ENCODE peak calls at places on chromosomes 13 and 19, in five cellular contexts. K, C, O, Z and U are unnamed samples.

GRCh38 chr13:75479102-75479501 is 2.9 kb downstream of the TBC1D4 start:
- DNase-seq in Z (no peak), K (no peak), C (no peak), O (no peak), U (no peak)

GRCh38 chr19:32800191-32800590 is 69.4 kb downstream of the SLC7A9 start:
- DNase-seq in O (no peak), K (no peak), Z (no peak), C (no peak), U (no peak)

GRCh38 chr19:38290631-38291147 is 13.4 kb upstream of the C19orf33 start:
- DNase-seq in C (no peak), K (no peak), O (no peak), Z (peak), U (peak)

GRCh38 chr13:22592515-22592914 is 588.3 kb upstream of the SGCG start:
- DNase-seq in O (no peak), C (no peak), K (no peak), Z (peak), U (no peak)

GRCh38 chr19:27767234-27767633 is 1445.7 kb downstream of the UQCRFS1 start:
- DNase-seq in C (no peak), Z (no peak), O (no peak), K (no peak), U (no peak)

GRCh38 chr19:33430674-33431277 is 57.3 kb downstream of the CEBPG start:
- DNase-seq in O (peak), C (peak), Z (peak), K (peak), U (peak)

GRCh38 chr19:35644987-35645679 is 3.0 kb upstream of the COX6B1 start:
- DNase-seq in C (peak), O (peak), Z (peak), K (peak), U (peak)

GRCh38 chr13:40613192-40613818 is 53.1 kb downstream of the FOXO1 start:
- DNase-seq in O (no peak), Z (no peak), C (no peak), K (no peak), U (no peak)

GRCh38 chr19:40369797-40370196 is 20.2 kb downstream of the HIPK4 start:
- DNase-seq in O (no peak), C (no peak), Z (no peak), K (no peak), U (no peak)

GRCh38 chr13:41019578-41020347 is 647 bp upstream of the ELF1 start:
- DNase-seq in Z (no peak), O (peak), C (peak), K (no peak), U (no peak)

GRCh38 chr19:40803857-40804782 is 5.1 kb downstream of the EGLN2 start:
- DNase-seq in C (no peak), K (no peak), O (peak), Z (no peak), U (no peak)

GRCh38 chr13:59303433-59303832 is 860.3 kb downstream of the DIAPH3 start:
- DNase-seq in Z (no peak), O (no peak), K (no peak), C (no peak), U (no peak)

GRCh38 chr13:28474491-28475134 is 20.3 kb downstream of the FLT1 start:
- DNase-seq in C (no peak), K (no peak), Z (no peak), O (no peak), U (no peak)

GRCh38 chr19:39301021-39301420 is 4.8 kb downstream of the IFNL1 start:
- DNase-seq in K (no peak), C (no peak), Z (no peak), O (no peak), U (no peak)

GRCh38 chr13:25732146-25732865 is 319.5 kb downstream of the SHISA2 start:
- DNase-seq in C (no peak), Z (peak), O (no peak), K (no peak), U (no peak)

GRCh38 chr19:19110410-19111137 is 27.7 kb downstream of the TMEM161A start:
- DNase-seq in O (no peak), Z (no peak), C (peak), K (no peak), U (no peak)

GRCh38 chr19:43311706-43312105 is 41.8 kb upstream of the CD177 start:
- DNase-seq in C (no peak), O (no peak), Z (no peak), K (no peak), U (no peak)

GRCh38 chr13:48500652-48501197 is 32.2 kb downstream of the RCBTB2 start:
- DNase-seq in C (no peak), K (no peak), O (peak), Z (peak), U (peak)

GRCh38 chr13:50386527-50387123 is 371.4 kb downstream of the KCNRG start:
- DNase-seq in K (no peak), O (no peak), C (no peak), Z (peak), U (no peak)

GRCh38 chr19:4012092-4012974 is 4.8 kb downstream of the PIAS4 start:
- DNase-seq in K (no peak), Z (no peak), O (no peak), C (peak), U (no peak)

GRCh38 chr13:95714142-95714832 is 37.3 kb downstream of the DNAJC3 start:
- DNase-seq in C (no peak), O (no peak), Z (peak), K (no peak), U (peak)

GRCh38 chr13:46516624-46517318 is 36.2 kb upstream of the LRCH1 start:
- DNase-seq in C (no peak), K (no peak), O (no peak), Z (no peak), U (no peak)

GRCh38 chr13:114025432-114026127 is 51.7 kb upstream of the C13orf46 start:
- DNase-seq in O (no peak), Z (peak), C (peak), K (no peak), U (no peak)

GRCh38 chr13:113338451-113338850 is 25.5 kb downstream of the GRTP1 start:
- DNase-seq in K (no peak), C (no peak), O (no peak), Z (no peak), U (no peak)

GRCh38 chr19:17680235-17680722 is 7.9 kb downstream of the UNC13A start:
- DNase-seq in Z (peak), O (no peak), K (peak), C (no peak), U (peak)

GRCh38 chr13:77893066-77893465 is 25.6 kb downstream of the EDNRB start:
- DNase-seq in C (no peak), K (no peak), Z (no peak), O (no peak), U (no peak)

GRCh38 chr13:27792393-27793218 is at the start of gene GSX1:
- DNase-seq in O (peak), C (no peak), K (no peak), Z (peak), U (peak)

GRCh38 chr13:58397596-58398387 is 766.2 kb downstream of the PCDH17 start:
- DNase-seq in O (no peak), Z (no peak), C (no peak), K (no peak), U (no peak)

GRCh38 chr19:46357846-46358583 is 11.1 kb downstream of the PPP5C start:
- DNase-seq in C (no peak), K (no peak), O (no peak), Z (peak), U (no peak)

GRCh38 chr13:35780613-35781012 is 304.1 kb upstream of the MAB21L1 start:
- DNase-seq in C (no peak), Z (no peak), K (no peak), O (no peak), U (no peak)

GRCh38 chr13:46184277-46184699 is 2.3 kb upstream of the LCP1 start:
- DNase-seq in C (peak), Z (no peak), O (peak), K (peak), U (peak)

DNA sequence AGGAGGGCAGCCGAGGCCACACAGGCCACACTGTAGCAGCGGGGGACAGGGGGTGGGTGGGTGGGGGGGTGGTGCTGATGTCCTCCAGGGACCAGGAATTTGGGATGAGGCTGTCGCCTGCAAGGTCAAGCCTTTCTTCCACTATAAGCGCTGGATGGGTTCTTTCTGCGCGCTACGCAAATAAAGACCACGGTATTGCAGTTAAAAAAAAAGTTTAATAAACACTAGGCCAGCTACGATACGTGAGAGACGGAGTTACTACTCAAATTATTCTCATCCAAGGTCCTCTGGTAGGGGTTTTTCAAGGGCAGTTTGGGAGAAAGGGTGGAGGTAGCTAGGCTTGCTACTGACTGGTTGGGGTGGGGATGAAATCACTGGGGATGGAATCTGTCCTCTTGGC is 508 bp upstream of the ZNF44 start:
- DNase-seq in Z (no peak), O (no peak), C (no peak), K (no peak), U (no peak)
- TF ChIP-seq RAD21 in Z (no peak), O (no peak), C (no peak), K (no peak), U (no peak)

GRCh38 chr19:34601071-34601470 is 75.9 kb downstream of the SCGB2B2 start:
- DNase-seq in O (no peak), Z (no peak), K (no peak), C (no peak), U (no peak)

GRCh38 chr19:34597596-34597995 is 79.4 kb downstream of the SCGB2B2 start:
- DNase-seq in Z (no peak), O (no peak), K (no peak), C (no peak), U (no peak)

GRCh38 chr19:34600366-34600765 is 76.6 kb downstream of the SCGB2B2 start:
- DNase-seq in C (no peak), Z (no peak), O (no peak), K (no peak), U (no peak)

GRCh38 chr19:34598217-34599155 is 78.5 kb downstream of the SCGB2B2 start:
- DNase-seq in K (no peak), C (no peak), Z (no peak), O (no peak), U (no peak)

GRCh38 chr19:34603003-34603402 is 74.0 kb downstream of the SCGB2B2 start:
- DNase-seq in C (no peak), Z (no peak), K (no peak), O (no peak), U (no peak)
- TF ChIP-seq RAD21 in C (no peak), Z (no peak), K (no peak), O (no peak), U (no peak)

DNA sequence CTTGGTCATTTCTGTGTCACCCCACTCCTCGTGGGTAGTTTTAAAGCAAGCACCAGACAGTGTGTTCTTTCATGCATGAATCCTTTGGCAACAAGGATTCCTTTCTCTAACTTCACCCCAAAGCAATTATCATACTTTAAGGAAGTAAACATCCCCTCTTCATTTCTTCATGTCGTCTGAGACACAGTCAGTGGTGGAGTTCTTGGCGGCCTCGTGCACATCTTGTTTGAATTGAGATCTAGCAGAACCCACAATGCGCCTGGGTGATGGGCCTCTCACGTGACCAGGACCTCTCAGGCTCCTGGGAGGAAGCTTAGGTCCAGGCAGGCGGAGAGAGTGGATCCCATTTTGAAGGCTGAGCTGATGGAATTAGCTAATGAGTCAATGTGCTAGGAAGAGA is 2.6 kb downstream of the ACSBG2 start:
- DNase-seq in Z (no peak), K (no peak), O (no peak), C (peak), U (no peak)
- TF ChIP-seq RAD21 in Z (no peak), K (no peak), O (no peak), C (no peak), U (no peak)

GRCh38 chr13:70457474-70457873 is 349.2 kb upstream of the KLHL1 start:
- DNase-seq in C (no peak), O (no peak), K (no peak), Z (no peak), U (no peak)
- TF ChIP-seq RAD21 in C (no peak), O (no peak), K (no peak), Z (no peak), U (no peak)

GRCh38 chr19:15448778-15449619 is 757 bp downstream of the WIZ start:
- DNase-seq in K (no peak), C (peak), Z (no peak), O (no peak), U (peak)
- TF ChIP-seq RAD21 in K (no peak), C (no peak), Z (no peak), O (no peak), U (no peak)

DNA sequence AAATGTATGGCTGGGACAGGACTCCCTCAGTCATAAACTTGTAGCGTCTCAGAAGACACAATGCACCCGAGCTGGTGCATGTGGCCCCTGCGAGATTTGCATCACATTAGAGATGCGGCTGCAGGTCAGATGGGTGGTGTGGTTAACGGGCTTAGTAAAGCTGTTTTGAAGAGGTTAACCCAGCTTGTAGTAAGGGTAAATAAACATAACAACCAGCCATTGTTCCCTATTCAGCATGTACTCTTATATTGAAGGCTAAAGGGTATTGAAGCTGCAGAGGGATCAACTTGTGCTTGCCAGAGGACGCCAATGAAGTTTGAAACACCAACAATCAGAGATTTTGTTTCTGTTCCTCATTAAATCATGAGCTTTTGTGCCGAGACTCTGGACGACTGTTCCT is 79.4 kb downstream of the ZIC5 start:
- DNase-seq in C (no peak), O (no peak), K (no peak), Z (no peak), U (no peak)
- TF ChIP-seq RAD21 in C (no peak), O (no peak), K (no peak), Z (no peak), U (no peak)

GRCh38 chr19:6735181-6735891 is 2.0 kb downstream of the GPR108 start:
- DNase-seq in C (peak), Z (no peak), K (no peak), O (no peak), U (no peak)
- TF ChIP-seq RAD21 in C (no peak), Z (no peak), K (no peak), O (no peak), U (no peak)

DNA sequence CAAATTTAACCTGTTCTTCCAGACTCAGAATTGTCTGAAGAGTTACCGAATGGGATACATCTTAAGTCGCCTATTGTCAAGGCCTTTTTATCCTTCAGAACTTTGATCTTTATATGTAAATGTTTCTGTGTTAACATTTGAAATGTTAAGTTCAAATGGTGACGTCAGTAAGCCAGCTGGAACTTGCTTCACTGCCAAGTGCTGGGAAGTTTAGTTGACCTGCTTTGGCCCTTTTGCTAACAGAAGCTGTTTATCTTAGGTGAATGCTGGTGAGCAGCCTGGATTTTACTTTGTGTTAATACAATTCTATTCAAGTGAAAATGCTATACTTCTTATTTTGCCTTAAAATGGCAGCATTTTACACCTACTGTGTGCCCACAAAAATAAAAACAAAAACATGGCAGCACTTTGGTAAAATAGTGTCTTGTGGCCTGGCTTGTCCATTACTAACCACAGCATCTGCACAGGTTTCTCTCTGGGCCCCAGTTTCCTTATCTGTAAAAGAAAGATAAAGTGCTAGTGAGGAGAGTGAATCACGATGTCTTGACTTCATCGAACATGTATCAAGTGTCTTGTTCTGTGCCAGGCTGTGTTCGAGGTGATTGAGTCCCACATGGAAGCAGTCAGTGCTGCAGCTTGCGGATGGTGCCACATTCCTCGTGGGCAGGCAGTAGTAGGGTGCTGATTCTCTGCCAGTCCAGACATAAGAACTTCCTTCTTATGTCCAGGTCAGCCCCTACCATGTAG is 2.2 kb downstream of the NAXD start:
- DNase-seq in C (no peak), Z (peak), O (peak), K (no peak), U (no peak)
- TF ChIP-seq RAD21 in C (no peak), Z (no peak), O (no peak), K (no peak), U (no peak)